ENCODE peak calls at places on chromosomes 2 and 18, in ten cellular contexts. F is aorta, C is pancreas, S is endothelial cell of umbilical vein, E is heart left ventricle, M is lower lobe of right lung, Q is lung, T is osteoblast, D is tibial nerve, Z is neuronal stem cell. K is an unnamed sample.

GRCh38 chr2:109126501-109126860 is 2.5 kb upstream of the SH3RF3 start:
- DNase-seq in C (no peak), D (no peak), Z (no peak), M (no peak), T (peak; percentile 97), Q (no peak), S (no peak), E (no peak), F (no peak), K (no peak)

GRCh38 chr18:63291278-63291677 is 28.3 kb downstream of the BCL2 start:
- DNase-seq in S (no peak), D (no peak), E (no peak), M (no peak), C (no peak), Q (no peak), F (no peak), Z (no peak), T (no peak), K (no peak)

GRCh38 chr2:228039752-228040534 is 141.5 kb downstream of the SPHKAP start:
- DNase-seq in Z (peak; percentile 11), C (no peak), F (no peak), T (peak; percentile 2), Q (no peak), M (no peak), E (no peak), D (no peak), S (no peak), K (peak; percentile 13)

GRCh38 chr2:197274349-197274748 is 36.2 kb downstream of the ANKRD44 start:
- DNase-seq in S (no peak), Z (no peak), D (no peak), C (no peak), E (no peak), T (no peak), F (no peak), Q (no peak), M (no peak), K (no peak)

GRCh38 chr2:108222261-108222660 is 17.5 kb upstream of the SULT1C3 start:
- DNase-seq in D (no peak), F (no peak), T (no peak), S (no peak), C (no peak), E (no peak), M (no peak), Q (no peak), Z (no peak), K (no peak)

GRCh38 chr2:19675856-19676460 is 225.8 kb downstream of the TTC32 start:
- DNase-seq in F (no peak), Z (no peak), E (no peak), C (no peak), D (no peak), T (no peak), S (no peak), Q (no peak), M (no peak), K (no peak)

GRCh38 chr2:73736855-73737779 is at the start of gene TPRKB:
- DNase-seq in E (peak; percentile 97), M (peak; percentile 96), Q (peak; percentile 98), Z (peak; percentile 74), D (peak; percentile 87), F (peak; percentile 98), S (peak; percentile 95), C (peak; percentile 97), T (peak; percentile 98), K (peak; percentile 95)

GRCh38 chr2:196468394-196468793 is 171.1 kb upstream of the CCDC150 start:
- DNase-seq in T (no peak), E (no peak), S (no peak), F (no peak), C (no peak), D (no peak), Z (no peak), M (no peak), Q (no peak), K (no peak)

GRCh38 chr2:3242747-3243369 is 134.8 kb downstream of the EIPR1 start:
- DNase-seq in S (no peak), D (no peak), Q (no peak), F (no peak), T (no peak), C (no peak), Z (no peak), M (no peak), E (no peak), K (no peak)

GRCh38 chr2:26910176-26910575 is 60.3 kb upstream of the MAPRE3 start:
- DNase-seq in F (no peak), Z (no peak), M (no peak), D (no peak), E (no peak), T (no peak), Q (no peak), C (no peak), S (no peak), K (no peak)

GRCh38 chr2:201796478-201796865 is 9.9 kb upstream of the CDK15 start:
- DNase-seq in E (no peak), T (no peak), C (no peak), Z (no peak), Q (no peak), F (no peak), S (no peak), D (no peak), M (no peak), K (no peak)

GRCh38 chr18:7116832-7117389 is 686 bp downstream of the LAMA1 start:
- DNase-seq in Q (no peak), T (peak; percentile 71), D (no peak), M (no peak), C (no peak), Z (peak; percentile 56), E (no peak), F (no peak), S (no peak), K (peak; percentile 80)

GRCh38 chr2:13114391-13114790 is 397.7 kb downstream of the TRIB2 start:
- DNase-seq in D (no peak), S (no peak), E (no peak), F (no peak), Q (no peak), T (no peak), Z (no peak), M (no peak), C (peak; percentile 72), K (no peak)

DNA sequence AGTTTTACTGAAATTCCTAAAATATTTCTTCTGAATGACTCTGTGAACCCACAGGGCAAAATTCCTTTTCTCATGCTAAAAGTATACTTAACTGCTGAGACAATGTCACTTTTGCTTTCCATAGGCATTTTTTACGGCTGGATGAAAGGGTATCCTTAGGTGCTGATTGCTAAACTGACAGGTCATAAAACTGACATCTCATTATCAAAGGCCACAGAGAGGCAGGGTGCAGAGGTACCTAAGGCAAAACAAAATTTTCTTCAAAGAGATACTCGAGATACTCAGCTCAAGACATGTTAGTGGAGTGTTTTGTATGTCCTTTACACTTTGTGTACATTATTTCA is 62.0 kb upstream of the WDR75 start:
- DNase-seq in T (no peak), S (no peak), C (no peak), Q (no peak), M (no peak), D (no peak), Z (no peak), E (no peak), F (no peak), K (peak; percentile 4)
- H3K4me3 ChIP-seq in T (peak overlapping the region; percentile 53), S (no peak overlapping the region), C (no peak overlapping the region), Q (no peak overlapping the region), M (no peak overlapping the region), D (no peak overlapping the region), Z (no peak overlapping the region), E (no peak overlapping the region), F (no peak overlapping the region), K (no peak overlapping the region)

GRCh38 chr2:48116518-48116917 is 210.2 kb upstream of the FBXO11 start:
- DNase-seq in D (no peak), S (no peak), F (no peak), E (no peak), Q (no peak), Z (no peak), T (no peak), C (no peak), M (no peak), K (no peak)

GRCh38 chr2:48112911-48113687 is 206.8 kb upstream of the FBXO11 start:
- DNase-seq in C (no peak), Z (no peak), D (no peak), E (no peak), T (no peak), S (no peak), Q (no peak), M (no peak), F (no peak), K (no peak)

GRCh38 chr2:48114256-48114655 is 208.0 kb upstream of the FBXO11 start:
- DNase-seq in C (no peak), Z (no peak), F (no peak), E (no peak), M (no peak), T (no peak), Q (no peak), D (no peak), S (no peak), K (no peak)

GRCh38 chr2:48110497-48110896 is 204.2 kb upstream of the FBXO11 start:
- DNase-seq in Z (no peak), M (no peak), S (no peak), E (no peak), Q (no peak), T (no peak), F (no peak), D (no peak), C (no peak), K (no peak)

GRCh38 chr2:48113767-48114166 is 207.5 kb upstream of the FBXO11 start:
- DNase-seq in S (no peak), T (no peak), Q (no peak), C (no peak), E (no peak), D (no peak), F (no peak), M (no peak), Z (no peak), K (no peak)
- H3K27me3 ChIP-seq in S (no peaks in the 10 kb centered on the region), T (no peaks in the 10 kb centered on the region), Q (no peaks in the 10 kb centered on the region), C (no peaks in the 10 kb centered on the region), E (no peaks in the 10 kb centered on the region), D (no peaks in the 10 kb centered on the region), F (no peaks in the 10 kb centered on the region), M (no peaks in the 10 kb centered on the region), Z (no peaks in the 10 kb centered on the region), K (no peaks in the 10 kb centered on the region)

GRCh38 chr2:128177315-128177714 is 86.3 kb downstream of the UGGT1 start:
- DNase-seq in Q (no peak), F (no peak), T (no peak), S (no peak), E (no peak), D (no peak), C (no peak), M (no peak), Z (no peak), K (no peak)
- H3K36me3 ChIP-seq in Q (peaks cover 60% of the 10 kb centered on the region), F (peaks cover 19% of the 10 kb centered on the region), T (peaks cover 80% of the 10 kb centered on the region), S (peaks cover 19% of the 10 kb centered on the region), E (peaks cover 99% of the 10 kb centered on the region), D (peaks cover 98% of the 10 kb centered on the region), C (peaks cover 80% of the 10 kb centered on the region), M (peaks cover 100% of the 10 kb centered on the region), Z (peaks cover 27% of the 10 kb centered on the region), K (peaks cover 24% of the 10 kb centered on the region)

DNA sequence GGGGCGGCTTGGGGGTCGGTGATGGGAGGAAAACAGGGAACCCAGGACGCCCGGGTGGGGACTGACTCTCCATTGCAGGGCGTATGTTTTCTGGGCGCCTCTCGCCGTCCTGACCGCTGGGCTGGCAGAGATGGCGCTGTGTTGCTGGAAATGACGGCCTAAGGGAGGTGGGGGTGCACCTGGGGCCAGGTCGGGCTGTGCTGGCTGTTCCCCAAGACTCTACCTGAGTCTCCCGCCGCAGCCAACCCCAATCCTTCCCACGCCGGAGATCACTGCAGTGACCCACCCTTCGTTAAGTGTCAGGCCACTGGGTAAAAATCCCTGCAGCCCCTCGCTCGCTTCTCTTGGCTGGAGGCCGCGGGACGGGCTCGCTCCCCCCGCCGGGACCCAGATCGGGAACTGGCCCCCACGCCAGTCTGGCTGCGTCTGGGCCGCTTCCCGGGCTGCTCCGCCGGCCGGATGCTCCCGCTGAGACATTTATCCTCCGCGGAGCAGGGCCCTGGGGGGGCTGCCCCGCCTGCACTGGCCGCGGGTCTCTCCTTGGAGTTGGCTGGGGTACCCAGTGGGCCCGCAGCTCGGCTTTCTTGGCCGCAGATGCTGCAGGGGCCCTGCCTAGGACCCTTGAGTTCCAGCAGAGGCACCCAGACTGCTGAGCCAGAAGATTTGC is 7.8 kb upstream of the ARMC9 start:
- DNase-seq in D (no peak), S (peak; percentile 50), T (peak; percentile 87), Q (no peak), M (peak; percentile 72), Z (no peak), F (peak; percentile 92), C (peak; percentile 72), E (peak; percentile 72), K (peak; percentile 92)
- H3K4me3 ChIP-seq in D (peak overlapping the region; percentile 50), S (no peak overlapping the region), T (peak overlapping the region; percentile 69), Q (no peak overlapping the region), M (peak overlapping the region; percentile 50), Z (no peak overlapping the region), F (peak overlapping the region; percentile 8), C (peak overlapping the region; percentile 2), E (peak overlapping the region; percentile 28), K (peak overlapping the region; percentile 31)